ENCODE peak calls at places on chromosomes 5 and 9, in six cellular contexts. One of them, this sample, is unnamed.

GRCh38 chr5:139148306-139148705 is 49.9 kb downstream of the SIL1 start:
- DNase-seq in OCI-LY7: no peak
- DNase-seq in mammary epithelial cell: peak; percentile 68
- DNase-seq in effector memory CD4-positive, alpha-beta T cell: no peak
- DNase-seq in cardiac muscle cell: no peak
- DNase-seq in stomach: peak; percentile 82
- DNase-seq in this sample: no peak

GRCh38 chr9:125637264-125637663 is 69.7 kb downstream of the MAPKAP1 start:
- DNase-seq in stomach: no peak
- DNase-seq in mammary epithelial cell: no peak
- DNase-seq in cardiac muscle cell: no peak
- DNase-seq in effector memory CD4-positive, alpha-beta T cell: no peak
- DNase-seq in OCI-LY7: no peak
- DNase-seq in this sample: no peak

GRCh38 chr5:16871746-16872339 is 64.2 kb downstream of the MYO10 start:
- DNase-seq in cardiac muscle cell: peak; percentile 47
- DNase-seq in effector memory CD4-positive, alpha-beta T cell: no peak
- DNase-seq in stomach: no peak
- DNase-seq in OCI-LY7: no peak
- DNase-seq in mammary epithelial cell: no peak
- DNase-seq in this sample: no peak

GRCh38 chr5:1438871-1439270 is 6.4 kb downstream of the SLC6A3 start:
- DNase-seq in OCI-LY7: no peak
- DNase-seq in mammary epithelial cell: no peak
- DNase-seq in cardiac muscle cell: no peak
- DNase-seq in stomach: no peak
- DNase-seq in effector memory CD4-positive, alpha-beta T cell: no peak
- DNase-seq in this sample: no peak

GRCh38 chr9:134408939-134409737 is 82.9 kb downstream of the RXRA start:
- DNase-seq in OCI-LY7: no peak
- DNase-seq in stomach: no peak
- DNase-seq in effector memory CD4-positive, alpha-beta T cell: no peak
- DNase-seq in mammary epithelial cell: no peak
- DNase-seq in cardiac muscle cell: no peak
- DNase-seq in this sample: no peak

GRCh38 chr5:31854181-31854624 is 215.3 kb downstream of the PDZD2 start:
- DNase-seq in OCI-LY7: no peak
- DNase-seq in stomach: no peak
- DNase-seq in cardiac muscle cell: peak; percentile 59
- DNase-seq in effector memory CD4-positive, alpha-beta T cell: no peak
- DNase-seq in mammary epithelial cell: peak; percentile 78
- DNase-seq in this sample: no peak

GRCh38 chr5:176454724-176455394 is 6.7 kb downstream of the FAF2 start:
- DNase-seq in OCI-LY7: no peak
- DNase-seq in mammary epithelial cell: no peak
- DNase-seq in effector memory CD4-positive, alpha-beta T cell: no peak
- DNase-seq in stomach: no peak
- DNase-seq in cardiac muscle cell: no peak
- DNase-seq in this sample: no peak

GRCh38 chr9:80885894-80886293 is 803.5 kb downstream of the TLE1 start:
- DNase-seq in OCI-LY7: no peak
- DNase-seq in cardiac muscle cell: peak; percentile 33
- DNase-seq in effector memory CD4-positive, alpha-beta T cell: no peak
- DNase-seq in mammary epithelial cell: no peak
- DNase-seq in stomach: no peak
- DNase-seq in this sample: no peak

GRCh38 chr9:92990461-92990860 is 43.1 kb downstream of the FGD3 start:
- DNase-seq in effector memory CD4-positive, alpha-beta T cell: no peak
- DNase-seq in cardiac muscle cell: no peak
- DNase-seq in OCI-LY7: no peak
- DNase-seq in stomach: no peak
- DNase-seq in mammary epithelial cell: no peak
- DNase-seq in this sample: no peak

DNA sequence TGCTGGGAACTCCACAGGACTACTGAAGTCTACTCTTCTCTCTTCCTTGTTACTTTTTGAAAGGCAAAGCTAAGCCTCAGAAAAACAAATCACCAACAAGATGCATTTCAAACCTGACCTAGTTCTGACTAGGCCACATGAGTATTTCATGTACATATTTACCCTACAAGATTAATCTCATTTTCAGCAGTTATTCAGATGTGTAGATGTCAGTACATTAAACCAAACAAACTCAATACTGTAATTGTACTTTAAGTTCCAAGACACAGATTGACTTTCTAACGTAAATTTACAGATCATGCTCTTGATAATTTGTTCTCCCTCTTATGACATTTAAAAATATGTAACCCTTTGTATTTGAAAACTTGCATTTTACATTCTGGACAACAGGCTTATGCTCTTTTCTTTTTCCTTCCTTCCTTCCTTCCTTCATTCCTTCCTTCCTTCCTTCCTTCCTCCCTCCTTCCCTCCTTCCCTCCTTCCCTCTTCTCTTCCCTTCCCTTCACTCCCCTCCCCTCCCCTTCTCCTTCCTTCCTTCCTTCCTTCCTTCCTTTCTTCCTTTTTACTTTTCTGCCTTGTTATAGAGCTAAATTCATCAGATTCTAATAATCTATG is 1653.4 kb downstream of the EFNA5 start:
- DNase-seq in stomach: no peak
- DNase-seq in cardiac muscle cell: no peak
- DNase-seq in mammary epithelial cell: no peak
- DNase-seq in effector memory CD4-positive, alpha-beta T cell: no peak
- DNase-seq in OCI-LY7: no peak
- DNase-seq in this sample: no peak
- H3K27ac ChIP-seq in stomach: no peak overlapping the region
- H3K27ac ChIP-seq in cardiac muscle cell: no peak overlapping the region
- H3K27ac ChIP-seq in mammary epithelial cell: no peak overlapping the region
- H3K27ac ChIP-seq in effector memory CD4-positive, alpha-beta T cell: no peak overlapping the region
- H3K27ac ChIP-seq in OCI-LY7: no peak overlapping the region
- H3K27ac ChIP-seq in this sample: no peak overlapping the region

GRCh38 chr5:17991775-17992174 is 357.5 kb downstream of the TAF11L14 start:
- DNase-seq in cardiac muscle cell: no peak
- DNase-seq in mammary epithelial cell: no peak
- DNase-seq in OCI-LY7: no peak
- DNase-seq in stomach: no peak
- DNase-seq in effector memory CD4-positive, alpha-beta T cell: no peak
- DNase-seq in this sample: no peak
- H3K36me3 ChIP-seq in cardiac muscle cell: no peaks in the 10 kb centered on the region
- H3K36me3 ChIP-seq in mammary epithelial cell: no peaks in the 10 kb centered on the region
- H3K36me3 ChIP-seq in OCI-LY7: no peaks in the 10 kb centered on the region
- H3K36me3 ChIP-seq in stomach: no peaks in the 10 kb centered on the region
- H3K36me3 ChIP-seq in effector memory CD4-positive, alpha-beta T cell: no peaks in the 10 kb centered on the region
- H3K36me3 ChIP-seq in this sample: no peaks in the 10 kb centered on the region

DNA sequence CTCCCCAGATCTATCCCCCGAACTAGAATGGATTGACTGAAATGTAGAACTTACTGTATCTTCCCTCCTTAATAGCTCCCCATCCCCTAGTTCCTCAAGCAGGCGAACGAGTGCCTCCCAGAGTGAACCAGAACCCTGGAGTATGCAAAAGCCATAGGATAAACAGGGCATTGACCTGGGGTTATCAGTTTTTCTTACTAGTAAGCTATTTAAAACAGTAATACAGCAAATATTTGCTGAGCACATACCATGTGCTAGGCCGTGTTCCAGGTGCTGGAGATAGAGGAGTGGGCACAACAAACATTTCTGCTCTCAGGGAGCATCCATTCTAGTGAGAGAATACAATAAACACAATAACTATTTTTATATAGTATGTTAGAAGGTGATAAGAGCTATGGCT is 1.8 kb downstream of the SKP2 start:
- DNase-seq in stomach: no peak
- DNase-seq in mammary epithelial cell: no peak
- DNase-seq in OCI-LY7: no peak
- DNase-seq in effector memory CD4-positive, alpha-beta T cell: no peak
- DNase-seq in cardiac muscle cell: no peak
- DNase-seq in this sample: no peak
- H3K4me3 ChIP-seq in stomach: no peak overlapping the region
- H3K4me3 ChIP-seq in mammary epithelial cell: no peak overlapping the region
- H3K4me3 ChIP-seq in OCI-LY7: peak overlapping the region; percentile 85
- H3K4me3 ChIP-seq in effector memory CD4-positive, alpha-beta T cell: no peak overlapping the region
- H3K4me3 ChIP-seq in cardiac muscle cell: peak overlapping the region; percentile 84
- H3K4me3 ChIP-seq in this sample: no peak overlapping the region

DNA sequence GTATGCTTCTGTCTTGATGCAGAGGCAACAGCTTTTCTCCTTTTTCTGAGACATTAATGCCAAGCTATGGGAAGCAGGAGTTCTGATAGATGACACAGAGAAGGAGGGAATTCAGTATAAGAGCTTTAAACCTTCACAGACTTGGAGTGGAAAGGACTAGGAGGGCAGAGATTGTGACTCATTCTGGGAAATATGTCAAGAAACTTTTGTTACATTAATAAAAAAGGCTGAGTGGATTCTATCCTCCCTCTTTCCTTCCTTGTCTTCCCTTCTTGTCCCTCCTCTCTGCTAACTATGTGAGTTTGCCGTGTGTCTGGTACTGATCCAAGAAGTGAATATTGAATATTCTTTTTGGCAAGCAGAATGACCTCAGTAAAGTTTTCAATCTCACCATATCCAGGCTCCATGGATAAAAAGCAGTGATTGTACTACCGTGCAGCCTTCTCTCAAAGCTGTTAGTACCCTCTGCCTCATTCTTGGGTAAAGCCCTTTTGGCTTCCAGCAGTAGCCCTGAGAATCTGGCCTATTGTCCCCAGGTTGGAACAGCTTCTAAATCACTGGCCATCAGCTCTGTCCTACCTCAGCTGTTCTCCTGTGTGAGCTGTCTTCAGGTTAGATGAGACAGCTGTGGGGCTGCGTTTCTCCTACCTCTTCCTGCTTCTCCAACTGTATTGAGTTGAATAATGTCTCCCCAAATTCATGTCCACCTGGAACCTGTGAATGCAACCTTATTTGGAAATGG is 73.9 kb downstream of the ATG10 start:
- DNase-seq in stomach: no peak
- DNase-seq in effector memory CD4-positive, alpha-beta T cell: no peak
- DNase-seq in cardiac muscle cell: peak; percentile 58
- DNase-seq in OCI-LY7: no peak
- DNase-seq in mammary epithelial cell: peak; percentile 19
- DNase-seq in this sample: no peak
- H3K27ac ChIP-seq in stomach: no peak overlapping the region
- H3K27ac ChIP-seq in effector memory CD4-positive, alpha-beta T cell: no peak overlapping the region
- H3K27ac ChIP-seq in cardiac muscle cell: no peak overlapping the region
- H3K27ac ChIP-seq in OCI-LY7: no peak overlapping the region
- H3K27ac ChIP-seq in mammary epithelial cell: no peak overlapping the region
- H3K27ac ChIP-seq in this sample: peak overlapping the region; percentile 54

DNA sequence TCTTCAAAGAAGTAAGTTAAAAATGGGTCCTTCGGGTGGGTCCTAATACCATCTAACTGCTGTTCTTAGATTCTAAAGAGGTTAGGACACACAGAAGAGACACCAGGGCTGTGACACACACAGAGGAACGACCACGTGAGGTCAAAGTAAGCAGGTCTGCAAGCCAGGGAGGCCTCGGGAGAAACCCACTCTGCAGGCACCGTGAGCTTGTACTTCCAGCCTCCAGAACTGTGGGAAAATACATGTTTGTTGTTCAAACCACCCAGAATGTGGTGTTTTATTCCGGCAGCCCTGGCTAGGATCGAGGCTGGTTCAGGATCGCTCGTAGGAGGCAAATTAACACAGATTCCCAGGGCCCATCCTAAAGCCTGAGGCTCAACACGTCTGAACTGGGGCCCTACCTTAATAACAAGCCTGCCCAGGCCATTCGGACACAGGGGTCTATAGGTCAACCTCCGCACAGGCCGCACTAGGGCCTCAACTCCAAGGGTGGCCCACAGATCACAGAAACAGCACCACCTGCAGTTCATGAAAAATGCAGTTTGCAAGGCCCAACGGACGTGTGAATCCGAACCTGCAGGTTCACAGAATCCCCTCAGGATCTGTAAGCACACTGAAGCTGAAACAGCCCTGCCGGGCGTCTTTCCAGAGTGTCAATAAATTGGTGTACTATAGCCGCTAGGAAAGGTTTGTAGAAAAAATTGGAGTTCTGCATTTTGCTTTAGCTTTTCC is 7.1 kb downstream of the MED10 start:
- DNase-seq in OCI-LY7: no peak
- DNase-seq in mammary epithelial cell: no peak
- DNase-seq in effector memory CD4-positive, alpha-beta T cell: no peak
- DNase-seq in cardiac muscle cell: no peak
- DNase-seq in stomach: no peak
- DNase-seq in this sample: no peak
- H3K36me3 ChIP-seq in OCI-LY7: peaks cover 80% of the 10 kb centered on the region
- H3K36me3 ChIP-seq in mammary epithelial cell: peaks cover 28% of the 10 kb centered on the region
- H3K36me3 ChIP-seq in effector memory CD4-positive, alpha-beta T cell: peaks cover 81% of the 10 kb centered on the region
- H3K36me3 ChIP-seq in cardiac muscle cell: peaks cover 42% of the 10 kb centered on the region
- H3K36me3 ChIP-seq in stomach: peaks cover 63% of the 10 kb centered on the region
- H3K36me3 ChIP-seq in this sample: peaks cover 58% of the 10 kb centered on the region

This sample was measured in thoracic aorta.